ENCODE peak calls at places on chromosome 18, in eight cellular contexts. Z is activated T-cell treated with anti-CD3 and anti-CD28 coated beads for 1 hour, D is EL, N is endothelial cell, I is astrocyte of the spinal cord, T is tibial artery, W is body of pancreas, Q is amniotic stem cell. G is an unnamed sample.

GRCh38 chr18:60331890-60332289 is 40.7 kb downstream of the MC4R start:
- DNase-seq in I (no peak), T (no peak), Q (no peak), D (no peak), W (no peak), N (no peak), Z (no peak), G (no peak)

GRCh38 chr18:23460285-23461273 is 7.5 kb downstream of the RIOK3 start:
- DNase-seq in I (no peak), N (no peak), T (no peak), W (no peak), Z (no peak), D (no peak), Q (no peak), G (no peak)

GRCh38 chr18:26434887-26435286 is 113.5 kb downstream of the KCTD1 start:
- DNase-seq in D (no peak), Q (no peak), W (no peak), I (no peak), N (no peak), Z (no peak), T (no peak), G (no peak)

GRCh38 chr18:1092228-1092627 is 187.6 kb downstream of the ADCYAP1 start:
- DNase-seq in T (no peak), W (peak), D (no peak), Q (no peak), I (no peak), Z (no peak), N (peak), G (no peak)

GRCh38 chr18:37481491-37481890 is 84.1 kb downstream of the CELF4 start:
- DNase-seq in N (no peak), T (no peak), D (peak), Z (no peak), I (no peak), Q (no peak), W (no peak), G (no peak)

GRCh38 chr18:48697441-48697840 is 158.6 kb downstream of the CTIF start:
- DNase-seq in D (no peak), W (no peak), Z (no peak), I (no peak), N (no peak), T (no peak), Q (no peak), G (no peak)

GRCh38 chr18:41058351-41059125 is 896.5 kb upstream of the PIK3C3 start:
- DNase-seq in N (no peak), W (no peak), D (no peak), Q (no peak), T (no peak), Z (no peak), I (no peak), G (no peak)

GRCh38 chr18:30999186-30999585 is 43.4 kb downstream of the DSC3 start:
- DNase-seq in W (no peak), T (no peak), I (peak), N (no peak), D (no peak), Q (no peak), Z (no peak), G (no peak)

GRCh38 chr18:57846258-57846657 is 43.1 kb upstream of the ATP8B1 start:
- DNase-seq in T (no peak), Q (peak), W (peak), D (peak), Z (no peak), I (peak), N (no peak), G (no peak)

GRCh38 chr18:28177828-28178635 is 1.1 kb upstream of the CDH2 start:
- DNase-seq in T (no peak), Q (no peak), W (no peak), Z (no peak), I (peak), N (peak), D (peak), G (no peak)

GRCh38 chr18:53799134-53799533 is 425.3 kb downstream of the MBD2 start:
- DNase-seq in W (no peak), D (no peak), T (no peak), Q (no peak), I (peak), N (no peak), Z (no peak), G (no peak)

GRCh38 chr18:45639424-45639823 is 24.1 kb downstream of the SLC14A2 start:
- DNase-seq in D (no peak), Q (no peak), T (no peak), N (no peak), Z (no peak), I (no peak), W (no peak), G (no peak)

GRCh38 chr18:68840554-68841263 is 42.8 kb downstream of the CCDC102B start:
- DNase-seq in T (peak), Z (no peak), Q (peak), I (peak), D (peak), W (peak), N (no peak), G (peak)

GRCh38 chr18:45954070-45954712 is 12.9 kb downstream of the EPG5 start:
- DNase-seq in Z (no peak), W (no peak), Q (peak), T (no peak), D (peak), N (no peak), I (peak), G (no peak)

GRCh38 chr18:56238576-56238975 is 399.8 kb downstream of the TXNL1 start:
- DNase-seq in Z (no peak), T (no peak), I (no peak), W (no peak), Q (no peak), N (no peak), D (no peak), G (peak)

GRCh38 chr18:56884511-56884910 is 233.4 kb downstream of the WDR7 start:
- DNase-seq in Q (no peak), Z (no peak), T (no peak), D (no peak), N (no peak), I (no peak), W (no peak), G (no peak)

GRCh38 chr18:43587538-43588153 is 310.4 kb upstream of the SYT4 start:
- DNase-seq in Q (no peak), D (peak), I (peak), T (no peak), Z (no peak), W (peak), N (no peak), G (peak)

GRCh38 chr18:79381811-79382311 is 13.9 kb upstream of the NFATC1 start:
- DNase-seq in T (no peak), I (no peak), D (no peak), N (no peak), Q (no peak), W (no peak), Z (no peak), G (no peak)

GRCh38 chr18:23504720-23505119 is 1.4 kb downstream of the RMC1 start:
- DNase-seq in N (no peak), W (peak), T (no peak), Q (no peak), Z (no peak), I (no peak), D (no peak), G (no peak)

GRCh38 chr18:2629003-2629402 is 26.5 kb upstream of the SMCHD1 start:
- DNase-seq in N (no peak), T (no peak), Q (no peak), Z (no peak), D (no peak), I (no peak), W (no peak), G (no peak)

GRCh38 chr18:49500136-49500921 is 13.3 kb upstream of the C18orf32 start:
- DNase-seq in W (no peak), D (no peak), N (no peak), I (no peak), Z (no peak), T (no peak), Q (no peak), G (no peak)

GRCh38 chr18:12308386-12309100 is 502 bp downstream of the TUBB6 start:
- DNase-seq in D (peak), I (peak), Z (no peak), Q (peak), T (peak), N (peak), W (peak), G (peak)

GRCh38 chr18:50401888-50402287 is 27.0 kb downstream of the SKA1 start:
- DNase-seq in T (no peak), W (peak), Z (no peak), N (no peak), Q (no peak), D (peak), I (peak), G (peak)

GRCh38 chr18:25832008-25832604 is 258.3 kb downstream of the SS18 start:
- DNase-seq in Z (no peak), D (peak), N (peak), I (peak), W (peak), T (peak), Q (peak), G (peak)

GRCh38 chr18:47577520-47577919 is 326.1 kb upstream of the SKOR2 start:
- DNase-seq in Q (no peak), Z (no peak), W (no peak), I (no peak), D (no peak), N (no peak), T (no peak), G (no peak)

GRCh38 chr18:39773656-39774055 is 2181.4 kb upstream of the PIK3C3 start:
- DNase-seq in T (no peak), D (no peak), Z (no peak), Q (no peak), I (peak), N (no peak), W (no peak), G (no peak)

GRCh38 chr18:22563098-22563707 is 145.5 kb upstream of the CTAGE1 start:
- DNase-seq in W (peak), I (peak), N (peak), D (peak), T (peak), Q (peak), Z (no peak), G (peak)

GRCh38 chr18:68608861-68609465 is 105.9 kb downstream of the TMX3 start:
- DNase-seq in T (no peak), Q (no peak), W (no peak), N (no peak), Z (no peak), D (peak), I (no peak), G (no peak)

GRCh38 chr18:7647500-7647899 is 80.4 kb downstream of the PTPRM start:
- DNase-seq in D (no peak), Q (no peak), I (no peak), W (no peak), T (no peak), N (no peak), Z (no peak), G (no peak)

GRCh38 chr18:66344227-66344626 is 259.7 kb downstream of the CDH19 start:
- DNase-seq in N (no peak), Q (no peak), I (no peak), T (no peak), D (no peak), Z (no peak), W (no peak), G (no peak)

GRCh38 chr18:904135-905090 is at the start of gene ADCYAP1:
- DNase-seq in D (no peak), Z (no peak), Q (no peak), T (no peak), I (no peak), N (peak), W (peak), G (no peak)

GRCh38 chr18:57410749-57411148 is 24.4 kb upstream of the ONECUT2 start:
- DNase-seq in I (no peak), T (no peak), D (no peak), W (no peak), N (no peak), Q (no peak), Z (no peak), G (no peak)